ENCODE peak calls at places on chromosomes 7 and 10, in eight cellular contexts. Z is left ventricle myocardium inferior, Y is H1, E is tibial artery, F is fibroblast of mammary gland, H is mesothelial cell of epicardium, N is spleen, K is GM13977. B is an unnamed sample.

GRCh38 chr10:30645340-30645827 is 15.8 kb upstream of the LYZL2 start:
- DNase-seq in H (no peak), E (no peak), Z (peak), Y (peak), F (peak), K (no peak), N (no peak), B (no peak)

GRCh38 chr10:27242951-27243551 is 2.5 kb upstream of the ACBD5 start:
- DNase-seq in H (peak), Y (no peak), Z (peak), K (peak), E (peak), N (peak), F (peak), B (peak)

GRCh38 chr7:4951903-4952636 is 6.9 kb downstream of the MMD2 start:
- DNase-seq in Z (no peak), N (no peak), K (peak), H (peak), Y (no peak), F (peak), E (no peak), B (no peak)

GRCh38 chr7:79425665-79426064 is 27.8 kb downstream of the MAGI2 start:
- DNase-seq in Z (no peak), N (no peak), E (no peak), F (no peak), H (no peak), K (no peak), Y (no peak), B (no peak)

GRCh38 chr7:25409897-25410635 is 181.8 kb upstream of the NPVF start:
- DNase-seq in N (no peak), K (no peak), Z (no peak), E (no peak), H (no peak), Y (no peak), F (no peak), B (no peak)

GRCh38 chr7:70698219-70698832 is 433.6 kb upstream of the GALNT17 start:
- DNase-seq in N (no peak), Y (no peak), H (no peak), K (peak), E (no peak), Z (no peak), F (peak), B (no peak)

GRCh38 chr7:11858668-11859302 is 26.8 kb upstream of the THSD7A start:
- DNase-seq in N (no peak), Y (no peak), E (no peak), H (no peak), F (no peak), K (no peak), Z (no peak), B (no peak)

GRCh38 chr7:67484244-67484751 is 487.7 kb downstream of the TYW1 start:
- DNase-seq in Y (peak), Z (peak), F (peak), H (peak), K (peak), N (no peak), E (peak), B (no peak)

GRCh38 chr7:47991741-47992311 is 12.4 kb upstream of the HUS1 start:
- DNase-seq in E (peak), H (peak), Y (peak), N (peak), F (peak), Z (peak), K (peak), B (peak)

GRCh38 chr7:155886391-155887173 is 74.3 kb upstream of the SHH start:
- DNase-seq in H (no peak), K (no peak), Z (no peak), Y (no peak), N (peak), F (no peak), E (no peak), B (no peak)

GRCh38 chr10:103277713-103278299 is 868 bp downstream of the INA start:
- DNase-seq in F (no peak), N (no peak), K (no peak), H (no peak), Y (peak), E (no peak), Z (no peak), B (no peak)

GRCh38 chr7:125355899-125356298 is 426.3 kb upstream of the POT1 start:
- DNase-seq in E (no peak), K (no peak), Y (no peak), Z (no peak), H (no peak), N (no peak), F (peak), B (no peak)

GRCh38 chr7:90413185-90413528 is 9.9 kb downstream of the CLDN12 start:
- DNase-seq in E (no peak), Z (no peak), K (no peak), Y (no peak), N (no peak), H (no peak), F (no peak), B (no peak)

GRCh38 chr7:112001089-112001826 is 204.9 kb downstream of the DOCK4 start:
- DNase-seq in K (no peak), N (no peak), Y (no peak), Z (no peak), H (no peak), E (no peak), F (peak), B (no peak)

GRCh38 chr10:70596860-70597809 is 5.4 kb downstream of the PRF1 start:
- DNase-seq in Z (no peak), Y (peak), N (no peak), E (no peak), H (no peak), F (no peak), K (no peak), B (no peak)

GRCh38 chr7:150950496-150951180 is 27.5 kb downstream of the KCNH2 start:
- DNase-seq in F (no peak), N (peak), Y (no peak), E (no peak), H (no peak), Z (peak), K (no peak), B (no peak)

GRCh38 chr10:114694735-114695134 is 36.7 kb upstream of the ABLIM1 start:
- DNase-seq in Y (peak), H (no peak), F (no peak), N (no peak), Z (no peak), E (no peak), K (peak), B (no peak)

GRCh38 chr7:129191272-129191671 is 2.8 kb downstream of the SMO start:
- DNase-seq in Y (no peak), Z (no peak), F (no peak), H (no peak), E (no peak), K (no peak), N (no peak), B (no peak)

GRCh38 chr7:75762350-75762917 is 9.6 kb downstream of the CCL26 start:
- DNase-seq in Z (no peak), N (no peak), K (peak), F (peak), E (no peak), H (no peak), Y (no peak), B (no peak)

GRCh38 chr7:91033574-91033973 is 230.7 kb upstream of the FZD1 start:
- DNase-seq in K (no peak), F (no peak), Y (no peak), Z (no peak), N (no peak), E (no peak), H (no peak), B (no peak)

DNA sequence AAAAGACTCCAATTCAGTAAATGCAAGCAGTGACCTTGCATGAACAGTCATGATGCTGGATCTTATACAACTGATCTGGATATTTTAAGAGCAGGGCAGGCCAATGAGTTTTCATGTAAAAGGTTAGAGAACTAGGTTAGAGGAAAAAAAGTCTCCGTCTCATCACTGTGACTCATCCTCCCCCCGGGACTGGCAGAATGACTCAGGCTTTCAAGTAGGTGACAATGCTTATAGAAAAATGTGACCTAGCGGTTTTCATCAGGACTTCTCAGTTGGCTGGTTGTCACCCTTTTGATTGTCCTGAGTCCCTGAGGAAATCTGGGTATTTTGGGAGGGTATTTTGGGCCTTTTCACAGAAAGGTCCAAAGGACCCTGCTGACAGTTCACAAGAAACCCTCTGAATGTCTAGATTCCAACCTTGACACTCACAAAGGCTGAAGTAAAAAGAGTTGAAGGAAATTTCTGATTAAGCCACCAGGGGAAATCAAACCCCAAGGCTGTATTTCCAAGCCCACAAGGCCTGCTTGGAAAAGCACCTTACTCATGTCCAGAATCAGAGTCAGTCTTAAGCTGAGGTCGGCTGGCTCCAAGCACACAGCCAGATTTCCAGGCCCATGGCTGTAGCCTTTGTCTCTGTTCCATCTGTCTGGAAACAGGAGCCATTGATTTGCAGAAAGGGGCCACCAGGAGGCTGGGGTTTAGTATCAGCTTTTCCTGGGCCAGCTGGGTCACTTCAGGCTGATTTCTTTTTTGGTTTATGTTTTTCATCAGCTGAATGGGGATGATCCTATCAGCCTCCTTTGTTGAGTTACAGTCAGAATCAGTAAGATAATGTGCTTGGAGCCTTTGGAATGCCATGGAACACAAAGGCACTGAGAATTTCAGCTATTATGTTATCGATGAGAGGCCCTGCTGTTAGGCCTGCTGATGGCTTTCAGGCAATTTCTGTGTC is 226.4 kb upstream of the HABP2 start:
- DNase-seq in F (peak), K (peak), E (peak), H (no peak), N (no peak), Y (no peak), Z (no peak), B (no peak)
- TF ChIP-seq CTCF in F (peak), K (no peak), E (peak), H (peak), N (no peak), Y (no peak), Z (peak), B (no peak)

DNA sequence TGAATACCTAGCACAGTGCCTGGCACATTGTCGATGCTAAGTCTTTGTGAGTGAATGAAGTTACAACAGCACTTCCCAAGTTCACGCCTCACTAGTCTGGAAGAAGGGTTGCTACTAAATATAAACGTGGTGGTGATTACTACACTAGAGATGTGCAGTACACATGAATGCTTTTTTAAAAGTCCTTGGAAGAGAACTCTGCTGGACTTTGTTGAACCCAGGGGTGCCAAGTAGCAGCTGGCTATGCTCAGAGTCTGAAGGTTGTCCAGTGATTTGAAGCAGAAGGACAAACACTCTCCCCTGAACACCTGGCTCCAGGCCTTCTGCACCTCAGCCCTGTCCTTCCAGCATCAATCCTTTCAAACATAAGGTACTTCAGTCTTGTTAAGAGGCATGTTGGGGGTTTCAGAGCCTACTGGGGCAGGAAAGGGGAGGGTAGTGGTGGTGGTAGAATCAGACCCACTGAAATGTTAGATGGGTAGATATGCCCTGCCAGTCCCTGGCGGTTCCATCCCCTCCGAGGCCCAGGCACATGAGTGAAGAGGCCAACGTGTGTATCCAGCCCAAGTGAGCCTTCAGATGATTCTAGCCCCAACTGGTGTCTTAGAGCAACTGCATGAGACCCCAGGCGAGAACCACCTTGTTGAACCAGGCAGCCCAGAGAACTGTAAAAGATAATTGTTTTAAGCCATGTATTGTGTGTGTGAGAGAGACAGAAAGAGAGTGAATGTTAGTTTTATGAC is 94.4 kb downstream of the TAX1BP1 start:
- DNase-seq in N (no peak), H (no peak), K (no peak), Y (no peak), F (no peak), E (no peak), Z (peak), B (no peak)
- TF ChIP-seq CTCF in N (no peak), H (no peak), K (no peak), Y (no peak), F (no peak), E (no peak), Z (no peak), B (no peak)

DNA sequence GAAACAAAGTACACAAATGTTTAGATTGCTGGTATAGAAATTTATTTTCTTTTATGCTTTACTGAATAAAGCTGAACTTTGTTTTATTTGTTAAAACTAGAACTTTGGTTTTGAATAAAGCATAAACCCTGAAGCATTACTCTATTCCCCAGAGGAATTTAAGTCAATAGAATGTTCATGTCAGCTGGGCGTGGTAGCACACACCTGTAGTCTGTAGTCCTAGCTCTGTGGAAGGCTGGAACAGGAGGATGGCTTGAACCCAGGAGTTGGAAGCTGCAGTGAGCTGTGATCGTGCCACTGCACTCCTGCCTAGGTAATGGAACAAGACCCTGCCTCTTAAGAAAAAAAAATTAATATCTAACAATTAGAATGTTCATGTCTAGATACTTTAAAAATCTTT is 139.0 kb upstream of the ASAH2 start:
- DNase-seq in N (no peak), H (no peak), E (no peak), K (no peak), Y (no peak), F (no peak), Z (no peak), B (no peak)
- TF ChIP-seq CTCF in N (no peak), H (no peak), E (no peak), K (no peak), Y (no peak), F (no peak), Z (no peak), B (no peak)

GRCh38 chr10:9301148-9301547 is 1246.7 kb downstream of the GATA3 start:
- DNase-seq in Y (no peak), F (peak), Z (no peak), H (no peak), N (no peak), K (no peak), E (no peak), B (no peak)

GRCh38 chr10:9301554-9301953 is 1247.1 kb downstream of the GATA3 start:
- DNase-seq in H (no peak), E (no peak), N (no peak), F (no peak), K (no peak), Z (no peak), Y (no peak), B (no peak)

GRCh38 chr10:9302142-9302746 is 1247.8 kb downstream of the GATA3 start:
- DNase-seq in F (peak), H (no peak), K (peak), Z (no peak), N (no peak), Y (no peak), E (no peak), B (no peak)

GRCh38 chr10:9299966-9300365 is 1245.5 kb downstream of the GATA3 start:
- DNase-seq in E (no peak), K (no peak), F (no peak), N (no peak), H (no peak), Y (no peak), Z (no peak), B (no peak)

GRCh38 chr10:9305018-9305655 is 1250.6 kb downstream of the GATA3 start:
- DNase-seq in Y (no peak), Z (no peak), F (peak), K (no peak), N (no peak), H (no peak), E (no peak), B (no peak)
- TF ChIP-seq CTCF in Y (no peak), Z (peak), F (peak), K (peak), N (no peak), H (peak), E (no peak), B (no peak)

DNA sequence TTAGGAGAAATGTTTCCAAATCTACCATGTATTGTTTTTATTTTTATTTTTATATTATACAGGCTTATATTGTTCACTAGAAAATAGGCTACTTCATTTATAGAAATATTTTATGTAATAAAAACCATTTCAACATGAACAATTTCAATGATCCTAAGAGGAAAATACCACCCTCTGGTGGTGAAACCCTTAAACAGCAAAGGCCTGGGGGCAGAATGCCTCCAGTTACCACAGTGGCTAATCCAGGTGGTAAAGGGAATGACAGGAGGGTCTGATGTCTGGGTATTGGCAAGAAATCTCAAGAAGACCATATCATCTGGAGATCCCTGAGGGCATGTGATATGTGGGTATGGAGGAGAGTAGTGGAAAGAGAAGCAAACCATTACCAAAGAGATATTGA is 19.3 kb downstream of the MACC1 start:
- DNase-seq in E (no peak), Z (no peak), H (no peak), F (no peak), K (no peak), Y (no peak), N (no peak), B (no peak)
- TF ChIP-seq CTCF in E (no peak), Z (peak), H (peak), F (peak), K (peak), Y (peak), N (peak), B (no peak)

GRCh38 chr10:86263209-86263608 is 103.4 kb downstream of the GRID1 start:
- DNase-seq in H (peak), E (peak), F (no peak), K (no peak), N (peak), Z (no peak), Y (peak), B (no peak)

GRCh38 chr10:86261470-86261869 is 105.1 kb downstream of the GRID1 start:
- DNase-seq in E (no peak), F (no peak), N (peak), Y (no peak), Z (no peak), K (no peak), H (peak), B (no peak)

GRCh38 chr10:86262671-86263165 is 103.9 kb downstream of the GRID1 start:
- DNase-seq in N (no peak), Z (no peak), K (no peak), Y (peak), F (no peak), H (peak), E (peak), B (no peak)

GRCh38 chr10:86260564-86260963 is 106.0 kb downstream of the GRID1 start:
- DNase-seq in E (no peak), K (no peak), H (peak), Y (peak), Z (no peak), N (peak), F (no peak), B (no peak)

DNA sequence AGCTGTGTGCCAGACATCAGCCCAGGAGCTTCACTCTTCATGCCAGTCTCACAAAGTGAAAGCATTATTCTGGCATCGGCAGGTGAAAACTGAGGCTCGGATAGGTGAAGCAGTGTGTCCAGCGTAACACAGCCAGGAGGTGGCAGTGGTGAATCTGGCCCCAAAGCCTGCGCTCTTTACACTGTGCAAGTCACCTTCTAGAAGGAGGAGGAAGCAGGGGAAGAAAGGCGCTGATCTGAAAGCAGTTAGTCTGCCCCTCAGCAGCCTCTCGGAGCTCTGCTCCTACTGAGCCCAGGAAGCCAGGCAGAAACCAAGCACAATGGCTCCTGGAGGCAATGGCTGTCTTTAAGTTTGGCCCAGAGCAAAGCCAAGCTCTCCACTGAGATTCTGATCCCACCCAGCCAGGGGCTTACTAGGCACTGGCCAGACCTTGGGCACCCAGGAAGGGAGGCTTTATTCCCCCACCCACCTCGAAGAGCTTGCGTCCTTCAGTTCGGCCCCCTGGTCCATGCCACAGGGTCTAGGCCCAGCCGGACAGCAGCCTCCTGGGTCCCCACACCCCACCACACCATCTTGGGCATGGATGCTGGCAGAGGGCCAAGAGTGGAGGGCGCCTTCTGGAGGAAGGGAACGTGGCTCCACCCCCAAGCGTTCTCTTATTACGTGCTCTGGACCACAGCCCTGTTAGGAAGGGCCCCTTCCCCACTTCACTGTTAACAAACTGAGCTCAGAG is 104.5 kb downstream of the GRID1 start:
- DNase-seq in Y (peak), N (peak), E (no peak), Z (no peak), F (no peak), H (peak), K (peak), B (no peak)
- TF ChIP-seq CTCF in Y (peak), N (no peak), E (no peak), Z (peak), F (no peak), H (no peak), K (peak), B (no peak)

GRCh38 chr10:32190890-32191491 is 134.8 kb upstream of the KIF5B start:
- DNase-seq in N (no peak), F (peak), Y (no peak), E (no peak), H (no peak), K (peak), Z (no peak), B (no peak)
- TF ChIP-seq CTCF in N (peak), F (peak), Y (no peak), E (peak), H (peak), K (peak), Z (peak), B (no peak)